ENCODE peak calls at places on chromosomes 12 and 14, in seven cellular contexts. One of them, this sample, is unnamed.

GRCh38 chr14:91405724-91406435 is 11.7 kb downstream of the CCDC88C start:
- DNase-seq in activated T-helper 1 cell treated with anti-CD3 and anti-CD28 coated beads, Interleukin-2, amount 50 U/mL, for 16 hours: no peak
- DNase-seq in IMR-90: no peak
- DNase-seq in astrocyte of the spinal cord: no peak
- DNase-seq in type B pancreatic cell: no peak
- DNase-seq in GM20000: no peak
- DNase-seq in SIG-M5: no peak
- DNase-seq in this sample: no peak

GRCh38 chr14:75283162-75283883 is 4.7 kb downstream of the FOS start:
- DNase-seq in activated T-helper 1 cell treated with anti-CD3 and anti-CD28 coated beads, Interleukin-2, amount 50 U/mL, for 16 hours: no peak
- DNase-seq in IMR-90: peak; percentile 77
- DNase-seq in astrocyte of the spinal cord: peak; percentile 77
- DNase-seq in type B pancreatic cell: no peak
- DNase-seq in GM20000: no peak
- DNase-seq in SIG-M5: peak; percentile 60
- DNase-seq in this sample: no peak

GRCh38 chr12:52139147-52139546 is 52.7 kb downstream of the KRT80 start:
- DNase-seq in activated T-helper 1 cell treated with anti-CD3 and anti-CD28 coated beads, Interleukin-2, amount 50 U/mL, for 16 hours: no peak
- DNase-seq in IMR-90: no peak
- DNase-seq in astrocyte of the spinal cord: no peak
- DNase-seq in type B pancreatic cell: no peak
- DNase-seq in GM20000: no peak
- DNase-seq in SIG-M5: no peak
- DNase-seq in this sample: no peak

GRCh38 chr14:83556065-83556464 is 1973.9 kb upstream of the FLRT2 start:
- DNase-seq in activated T-helper 1 cell treated with anti-CD3 and anti-CD28 coated beads, Interleukin-2, amount 50 U/mL, for 16 hours: no peak
- DNase-seq in IMR-90: peak; percentile 64
- DNase-seq in astrocyte of the spinal cord: peak; percentile 50
- DNase-seq in type B pancreatic cell: no peak
- DNase-seq in GM20000: no peak
- DNase-seq in SIG-M5: no peak
- DNase-seq in this sample: no peak

GRCh38 chr12:22670762-22671161 is 45.8 kb downstream of the ETNK1 start:
- DNase-seq in activated T-helper 1 cell treated with anti-CD3 and anti-CD28 coated beads, Interleukin-2, amount 50 U/mL, for 16 hours: no peak
- DNase-seq in IMR-90: peak; percentile 12
- DNase-seq in astrocyte of the spinal cord: peak; percentile 39
- DNase-seq in type B pancreatic cell: no peak
- DNase-seq in GM20000: no peak
- DNase-seq in SIG-M5: no peak
- DNase-seq in this sample: no peak

GRCh38 chr14:64645220-64645891 is 58.9 kb upstream of the PLEKHG3 start:
- DNase-seq in activated T-helper 1 cell treated with anti-CD3 and anti-CD28 coated beads, Interleukin-2, amount 50 U/mL, for 16 hours: no peak
- DNase-seq in IMR-90: peak; percentile 97
- DNase-seq in astrocyte of the spinal cord: peak; percentile 96
- DNase-seq in type B pancreatic cell: no peak
- DNase-seq in GM20000: no peak
- DNase-seq in SIG-M5: no peak
- DNase-seq in this sample: no peak

GRCh38 chr14:24674204-24674970 is 40.4 kb upstream of the GZMB start:
- DNase-seq in activated T-helper 1 cell treated with anti-CD3 and anti-CD28 coated beads, Interleukin-2, amount 50 U/mL, for 16 hours: no peak
- DNase-seq in IMR-90: no peak
- DNase-seq in astrocyte of the spinal cord: no peak
- DNase-seq in type B pancreatic cell: no peak
- DNase-seq in GM20000: no peak
- DNase-seq in SIG-M5: no peak
- DNase-seq in this sample: no peak

GRCh38 chr14:105858676-105859025 is 332.3 kb downstream of the TMEM121 start:
- DNase-seq in activated T-helper 1 cell treated with anti-CD3 and anti-CD28 coated beads, Interleukin-2, amount 50 U/mL, for 16 hours: no peak
- DNase-seq in IMR-90: no peak
- DNase-seq in astrocyte of the spinal cord: no peak
- DNase-seq in type B pancreatic cell: peak; percentile 47
- DNase-seq in GM20000: no peak
- DNase-seq in SIG-M5: no peak
- DNase-seq in this sample: no peak

GRCh38 chr12:32896438-32897275 is at the start of gene PKP2:
- DNase-seq in activated T-helper 1 cell treated with anti-CD3 and anti-CD28 coated beads, Interleukin-2, amount 50 U/mL, for 16 hours: no peak
- DNase-seq in IMR-90: no peak
- DNase-seq in astrocyte of the spinal cord: peak; percentile 17
- DNase-seq in type B pancreatic cell: peak; percentile 85
- DNase-seq in GM20000: peak; percentile 72
- DNase-seq in SIG-M5: no peak
- DNase-seq in this sample: no peak

GRCh38 chr14:78129375-78129774 is 40.8 kb upstream of the NRXN3 start:
- DNase-seq in activated T-helper 1 cell treated with anti-CD3 and anti-CD28 coated beads, Interleukin-2, amount 50 U/mL, for 16 hours: no peak
- DNase-seq in IMR-90: no peak
- DNase-seq in astrocyte of the spinal cord: no peak
- DNase-seq in type B pancreatic cell: no peak
- DNase-seq in GM20000: no peak
- DNase-seq in SIG-M5: no peak
- DNase-seq in this sample: no peak

GRCh38 chr12:32887058-32887457 is 9.5 kb downstream of the PKP2 start:
- DNase-seq in activated T-helper 1 cell treated with anti-CD3 and anti-CD28 coated beads, Interleukin-2, amount 50 U/mL, for 16 hours: no peak
- DNase-seq in IMR-90: no peak
- DNase-seq in astrocyte of the spinal cord: no peak
- DNase-seq in type B pancreatic cell: no peak
- DNase-seq in GM20000: no peak
- DNase-seq in SIG-M5: no peak
- DNase-seq in this sample: no peak

GRCh38 chr12:71174146-71174545 is 16.3 kb upstream of the TSPAN8 start:
- DNase-seq in activated T-helper 1 cell treated with anti-CD3 and anti-CD28 coated beads, Interleukin-2, amount 50 U/mL, for 16 hours: no peak
- DNase-seq in IMR-90: no peak
- DNase-seq in astrocyte of the spinal cord: no peak
- DNase-seq in type B pancreatic cell: no peak
- DNase-seq in GM20000: no peak
- DNase-seq in SIG-M5: no peak
- DNase-seq in this sample: no peak

GRCh38 chr14:68562911-68563255 is 230.0 kb downstream of the ZFP36L1 start:
- DNase-seq in activated T-helper 1 cell treated with anti-CD3 and anti-CD28 coated beads, Interleukin-2, amount 50 U/mL, for 16 hours: no peak
- DNase-seq in IMR-90: no peak
- DNase-seq in astrocyte of the spinal cord: no peak
- DNase-seq in type B pancreatic cell: no peak
- DNase-seq in GM20000: no peak
- DNase-seq in SIG-M5: no peak
- DNase-seq in this sample: no peak

GRCh38 chr14:94175403-94176146 is 1.5 kb downstream of the PPP4R4 start:
- DNase-seq in activated T-helper 1 cell treated with anti-CD3 and anti-CD28 coated beads, Interleukin-2, amount 50 U/mL, for 16 hours: no peak
- DNase-seq in IMR-90: no peak
- DNase-seq in astrocyte of the spinal cord: no peak
- DNase-seq in type B pancreatic cell: no peak
- DNase-seq in GM20000: no peak
- DNase-seq in SIG-M5: no peak
- DNase-seq in this sample: no peak

GRCh38 chr14:105192866-105193731 is 12.0 kb upstream of the NUDT14 start:
- DNase-seq in activated T-helper 1 cell treated with anti-CD3 and anti-CD28 coated beads, Interleukin-2, amount 50 U/mL, for 16 hours: no peak
- DNase-seq in IMR-90: peak; percentile 35
- DNase-seq in astrocyte of the spinal cord: no peak
- DNase-seq in type B pancreatic cell: no peak
- DNase-seq in GM20000: no peak
- DNase-seq in SIG-M5: no peak
- DNase-seq in this sample: no peak

GRCh38 chr14:59619071-59619470 is 42.5 kb upstream of the CCDC175 start:
- DNase-seq in activated T-helper 1 cell treated with anti-CD3 and anti-CD28 coated beads, Interleukin-2, amount 50 U/mL, for 16 hours: no peak
- DNase-seq in IMR-90: no peak
- DNase-seq in astrocyte of the spinal cord: no peak
- DNase-seq in type B pancreatic cell: no peak
- DNase-seq in GM20000: no peak
- DNase-seq in SIG-M5: no peak
- DNase-seq in this sample: no peak

GRCh38 chr12:25017336-25017735 is 68.4 kb upstream of the BCAT1 start:
- DNase-seq in activated T-helper 1 cell treated with anti-CD3 and anti-CD28 coated beads, Interleukin-2, amount 50 U/mL, for 16 hours: no peak
- DNase-seq in IMR-90: peak; percentile 41
- DNase-seq in astrocyte of the spinal cord: peak; percentile 16
- DNase-seq in type B pancreatic cell: no peak
- DNase-seq in GM20000: no peak
- DNase-seq in SIG-M5: no peak
- DNase-seq in this sample: no peak

GRCh38 chr12:47226199-47226598 is 146.4 kb upstream of the AMIGO2 start:
- DNase-seq in activated T-helper 1 cell treated with anti-CD3 and anti-CD28 coated beads, Interleukin-2, amount 50 U/mL, for 16 hours: no peak
- DNase-seq in IMR-90: no peak
- DNase-seq in astrocyte of the spinal cord: no peak
- DNase-seq in type B pancreatic cell: no peak
- DNase-seq in GM20000: no peak
- DNase-seq in SIG-M5: no peak
- DNase-seq in this sample: no peak

GRCh38 chr14:99035268-99035667 is 236.7 kb downstream of the BCL11B start:
- DNase-seq in activated T-helper 1 cell treated with anti-CD3 and anti-CD28 coated beads, Interleukin-2, amount 50 U/mL, for 16 hours: no peak
- DNase-seq in IMR-90: no peak
- DNase-seq in astrocyte of the spinal cord: peak; percentile 33
- DNase-seq in type B pancreatic cell: no peak
- DNase-seq in GM20000: no peak
- DNase-seq in SIG-M5: no peak
- DNase-seq in this sample: no peak

GRCh38 chr12:80713419-80713818 is 3.3 kb upstream of the MYF5 start:
- DNase-seq in activated T-helper 1 cell treated with anti-CD3 and anti-CD28 coated beads, Interleukin-2, amount 50 U/mL, for 16 hours: no peak
- DNase-seq in IMR-90: no peak
- DNase-seq in astrocyte of the spinal cord: no peak
- DNase-seq in type B pancreatic cell: no peak
- DNase-seq in GM20000: no peak
- DNase-seq in SIG-M5: no peak
- DNase-seq in this sample: no peak

This sample was measured in activated CD8-positive, alpha-beta memory T cell treated with anti-CD3 and anti-CD28 coated beads for 4 hours.